ENCODE peak calls at places on chromosomes 1 and 21, in eight cellular contexts. B is left ventricle myocardium inferior; L is GM13977; J is lower lobe of right lung; X is CD4-positive, alpha-beta T cell; E is activated B cell treated with CpG ODN at 0.5 μM for 24 hours; R is brain microvascular endothelial cell; D is choroid plexus epithelial cell. Q is an unnamed sample.
A peak's percentile ranks its signal among the peaks of the same experiment; 100 is the strongest.

GRCh38 chr1:109659997-109660755 is 4.3 kb downstream of the GSTM4 start:
- DNase-seq in B (no peak), L (no peak), J (no peak), X (no peak), E (no peak), R (no peak), D (peak; percentile 43), Q (no peak)

GRCh38 chr1:204076891-204077290 is 4.0 kb downstream of the SOX13 start:
- DNase-seq in B (no peak), L (no peak), J (no peak), X (no peak), E (no peak), R (no peak), D (no peak), Q (no peak)

GRCh38 chr1:194024659-194025058 is 838.2 kb upstream of the B3GALT2 start:
- DNase-seq in B (no peak), L (no peak), J (no peak), X (no peak), E (no peak), R (peak; percentile 91), D (peak; percentile 91), Q (no peak)

GRCh38 chr1:205748398-205749093 is 1.4 kb downstream of the NUCKS1 start:
- DNase-seq in B (no peak), L (no peak), J (no peak), X (no peak), E (no peak), R (peak; percentile 54), D (peak; percentile 87), Q (no peak)

GRCh38 chr1:233707153-233707905 is 93.4 kb downstream of the KCNK1 start:
- DNase-seq in B (no peak), L (no peak), J (no peak), X (no peak), E (no peak), R (no peak), D (no peak), Q (no peak)

GRCh38 chr1:217369271-217369981 is 261.5 kb downstream of the GPATCH2 start:
- DNase-seq in B (no peak), L (peak; percentile 23), J (no peak), X (no peak), E (no peak), R (no peak), D (no peak), Q (no peak)

GRCh38 chr1:13517193-13517812 is 3.5 kb upstream of the LRRC38 start:
- DNase-seq in B (no peak), L (peak; percentile 45), J (no peak), X (no peak), E (no peak), R (no peak), D (peak; percentile 20), Q (no peak)

GRCh38 chr1:159991513-159991912 is 37.5 kb upstream of the SLAMF9 start:
- DNase-seq in B (no peak), L (no peak), J (no peak), X (no peak), E (no peak), R (no peak), D (no peak), Q (no peak)

GRCh38 chr1:59526240-59526639 is 229.3 kb downstream of the FGGY start:
- DNase-seq in B (no peak), L (no peak), J (no peak), X (no peak), E (no peak), R (no peak), D (no peak), Q (no peak)

GRCh38 chr1:225449774-225450173 is 21.9 kb upstream of the LBR start:
- DNase-seq in B (no peak), L (no peak), J (no peak), X (no peak), E (no peak), R (no peak), D (no peak), Q (no peak)

GRCh38 chr1:119773711-119774241 is 5.1 kb upstream of the HMGCS2 start:
- DNase-seq in B (no peak), L (no peak), J (no peak), X (no peak), E (no peak), R (no peak), D (peak; percentile 50), Q (no peak)

GRCh38 chr1:54989968-54990810 is 8.5 kb upstream of the BSND start:
- DNase-seq in B (peak; percentile 43), L (no peak), J (no peak), X (no peak), E (no peak), R (no peak), D (peak; percentile 35), Q (no peak)

GRCh38 chr1:94296018-94296417 is 58.6 kb upstream of the ARHGAP29 start:
- DNase-seq in B (no peak), L (no peak), J (no peak), X (no peak), E (no peak), R (peak; percentile 88), D (peak; percentile 71), Q (no peak)

GRCh38 chr1:10796029-10796944 is at the start of gene CASZ1:
- DNase-seq in B (peak; percentile 83), L (peak; percentile 49), J (peak; percentile 86), X (no peak), E (no peak), R (peak; percentile 71), D (peak; percentile 84), Q (peak; percentile 88)

GRCh38 chr1:33186936-33187335 is 5.1 kb upstream of the TRIM62 start:
- DNase-seq in B (no peak), L (peak; percentile 1), J (no peak), X (no peak), E (no peak), R (no peak), D (no peak), Q (no peak)

GRCh38 chr1:205488074-205488723 is 16.3 kb upstream of the CDK18 start:
- DNase-seq in B (no peak), L (peak; percentile 81), J (no peak), X (peak; percentile 20), E (no peak), R (peak; percentile 33), D (peak; percentile 78), Q (no peak)

GRCh38 chr1:99723251-99723650 is 43.2 kb downstream of the FRRS1 start:
- DNase-seq in B (no peak), L (no peak), J (no peak), X (no peak), E (no peak), R (no peak), D (no peak), Q (no peak)

GRCh38 chr21:45386728-45387371 is 18.1 kb upstream of the COL18A1 start:
- DNase-seq in B (peak; percentile 37), L (no peak), J (peak; percentile 44), X (no peak), E (no peak), R (peak; percentile 84), D (peak; percentile 94), Q (no peak)
- TF ChIP-seq CTCF in B (peak; percentile 50), L (no peak), J (no peak), X (no peak), E (no peak), R (peak; percentile 63), D (peak; percentile 53), Q (peak; percentile 39)

GRCh38 chr1:63931468-63931867 is 157.7 kb downstream of the ROR1 start:
- DNase-seq in B (no peak), L (no peak), J (no peak), X (no peak), E (no peak), R (peak; percentile 75), D (peak; percentile 56), Q (no peak)

GRCh38 chr1:63935148-63935547 is 161.3 kb downstream of the ROR1 start:
- DNase-seq in B (no peak), L (no peak), J (no peak), X (no peak), E (no peak), R (no peak), D (peak; percentile 38), Q (no peak)

GRCh38 chr1:63937623-63938022 is 163.8 kb downstream of the ROR1 start:
- DNase-seq in B (no peak), L (no peak), J (no peak), X (no peak), E (no peak), R (no peak), D (no peak), Q (no peak)

GRCh38 chr1:63936276-63936675 is 162.5 kb downstream of the ROR1 start:
- DNase-seq in B (no peak), L (no peak), J (no peak), X (no peak), E (no peak), R (no peak), D (no peak), Q (no peak)

DNA sequence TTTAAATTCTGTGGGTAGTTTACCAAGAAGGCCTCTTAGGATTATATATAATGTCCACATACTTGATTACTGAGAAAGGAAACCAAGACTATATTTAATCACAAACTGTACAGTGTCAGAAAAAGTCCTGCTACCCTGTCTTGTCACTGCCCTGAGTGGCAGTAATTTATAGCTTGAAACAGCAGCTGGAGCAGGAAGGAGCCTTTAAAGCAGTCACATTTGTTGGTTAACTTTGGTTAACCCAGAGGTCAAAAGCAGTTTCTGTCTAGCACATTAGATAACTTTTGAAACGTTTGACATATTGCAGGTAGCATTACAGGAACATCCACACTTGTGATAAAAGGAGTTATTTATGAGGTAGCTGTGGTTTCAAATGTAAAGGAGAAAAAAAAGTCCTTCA is 161.7 kb downstream of the ROR1 start:
- DNase-seq in B (no peak), L (no peak), J (no peak), X (no peak), E (no peak), R (no peak), D (no peak), Q (no peak)
- TF ChIP-seq CTCF in B (no peak), L (no peak), J (no peak), X (no peak), E (no peak), R (no peak), D (no peak), Q (no peak)

GRCh38 chr1:26285366-26286063 is 5.6 kb downstream of the SH3BGRL3 start:
- DNase-seq in B (no peak), L (peak; percentile 51), J (no peak), X (no peak), E (no peak), R (no peak), D (no peak), Q (no peak)
- TF ChIP-seq CTCF in B (peak; percentile 43), L (peak; percentile 52), J (peak; percentile 23), X (no peak), E (no peak), R (peak; percentile 66), D (peak; percentile 56), Q (peak; percentile 65)

GRCh38 chr1:244449936-244450508 is 1.7 kb downstream of the ADSS2 start:
- DNase-seq in B (no peak), L (no peak), J (no peak), X (no peak), E (no peak), R (no peak), D (no peak), Q (no peak)

GRCh38 chr1:244454412-244454811 is 2.7 kb upstream of the ADSS2 start:
- DNase-seq in B (no peak), L (no peak), J (no peak), X (no peak), E (no peak), R (no peak), D (no peak), Q (no peak)

GRCh38 chr1:244451539-244451950 is at the start of gene ADSS2:
- DNase-seq in B (no peak), L (no peak), J (no peak), X (no peak), E (no peak), R (no peak), D (no peak), Q (no peak)

GRCh38 chr1:244450597-244451538 is 841 bp downstream of the ADSS2 start:
- DNase-seq in B (peak; percentile 46), L (peak; percentile 52), J (peak; percentile 70), X (peak; percentile 45), E (peak; percentile 60), R (peak; percentile 70), D (peak; percentile 88), Q (peak; percentile 72)

GRCh38 chr1:244451951-244452795 is 464 bp upstream of the ADSS2 start:
- DNase-seq in B (peak; percentile 99), L (peak; percentile 97), J (peak; percentile 100), X (peak; percentile 99), E (peak; percentile 97), R (peak; percentile 98), D (peak; percentile 100), Q (peak; percentile 99)
- TF ChIP-seq CTCF in B (peak; percentile 62), L (peak; percentile 49), J (no peak), X (peak; percentile 45), E (no peak), R (peak; percentile 36), D (peak; percentile 50), Q (peak; percentile 64)